ENCODE peak calls at places on chromosomes 16 and 17, in five cellular contexts. I is SJCRH30, U is left ventricle myocardium inferior, N is ascending aorta, Y is mucosa of descending colon. V is an unnamed sample.
A peak's percentile ranks its signal among the peaks of the same experiment; 100 is the strongest.

GRCh38 chr16:25950586-25951201 is 258.9 kb downstream of the HS3ST4 start:
- DNase-seq in I (no peak), U (no peak), N (no peak), Y (no peak), V (no peak)

GRCh38 chr16:76910931-76911330 is 280.1 kb upstream of the MON1B start:
- DNase-seq in I (no peak), U (no peak), N (no peak), Y (no peak), V (no peak)

GRCh38 chr16:80836846-80837245 is 32.4 kb upstream of the CDYL2 start:
- DNase-seq in I (no peak), U (no peak), N (no peak), Y (no peak), V (no peak)

GRCh38 chr16:11612110-11612981 is 25.6 kb upstream of the LITAF start:
- DNase-seq in I (no peak), U (peak; percentile 35), N (no peak), Y (peak; percentile 90), V (no peak)

GRCh38 chr17:82227629-82228277 is 1.1 kb upstream of the SLC16A3 start:
- DNase-seq in I (no peak), U (no peak), N (no peak), Y (no peak), V (no peak)

GRCh38 chr16:85085721-85086120 is 26.6 kb downstream of the CIBAR2 start:
- DNase-seq in I (no peak), U (no peak), N (no peak), Y (no peak), V (no peak)

GRCh38 chr16:83402969-83403368 is 404.8 kb upstream of the HSBP1 start:
- DNase-seq in I (peak; percentile 74), U (no peak), N (no peak), Y (no peak), V (no peak)

GRCh38 chr16:8859913-8860881 is 8.6 kb downstream of the CARHSP1 start:
- DNase-seq in I (no peak), U (peak; percentile 45), N (no peak), Y (peak; percentile 52), V (peak; percentile 88)

GRCh38 chr17:79320331-79320730 is 245.7 kb downstream of the ENGASE start:
- DNase-seq in I (no peak), U (no peak), N (no peak), Y (no peak), V (no peak)

GRCh38 chr16:11497329-11497805 is 89.4 kb downstream of the LITAF start:
- DNase-seq in I (peak; percentile 84), U (peak; percentile 89), N (peak; percentile 99), Y (peak; percentile 84), V (peak; percentile 93)

GRCh38 chr17:35170968-35171771 is 23.0 kb downstream of the SLC35G3 start:
- DNase-seq in I (peak; percentile 30), U (no peak), N (peak; percentile 55), Y (no peak), V (no peak)

V was measured in adrenal gland.